ENCODE peak calls at places on chromosomes 5 and 9, in five cellular contexts. One of them, this sample, is unnamed. For H3K4me1, the result is how much of the 10 kb centered on the place peaks cover.

GRCh38 chr9:128077847-128078503 is 9.9 kb downstream of the SLC25A25 start:
- DNase-seq in hepatocyte: no peak
- DNase-seq in colonic mucosa: no peak
- DNase-seq in left lung: no peak
- DNase-seq in right atrium auricular region: no peak
- DNase-seq in this sample: no peak

GRCh38 chr5:1464096-1464446 is 18.8 kb upstream of the SLC6A3 start:
- DNase-seq in hepatocyte: no peak
- DNase-seq in colonic mucosa: no peak
- DNase-seq in left lung: peak
- DNase-seq in right atrium auricular region: no peak
- DNase-seq in this sample: no peak

GRCh38 chr5:154541553-154541952 is 63.5 kb upstream of the HAND1 start:
- DNase-seq in hepatocyte: peak
- DNase-seq in colonic mucosa: no peak
- DNase-seq in right atrium auricular region: peak
- DNase-seq in left lung: no peak
- DNase-seq in this sample: no peak

GRCh38 chr5:150672237-150672883 is 11.3 kb downstream of the MYOZ3 start:
- DNase-seq in left lung: peak
- DNase-seq in right atrium auricular region: peak
- DNase-seq in hepatocyte: peak
- DNase-seq in colonic mucosa: peak
- DNase-seq in this sample: no peak

GRCh38 chr5:122701640-122702523 is 73.0 kb upstream of the SNX2 start:
- DNase-seq in colonic mucosa: no peak
- DNase-seq in hepatocyte: no peak
- DNase-seq in right atrium auricular region: no peak
- DNase-seq in left lung: no peak
- DNase-seq in this sample: no peak

GRCh38 chr5:93591323-93591945 is 8.4 kb downstream of the NR2F1 start:
- DNase-seq in colonic mucosa: no peak
- DNase-seq in right atrium auricular region: no peak
- DNase-seq in hepatocyte: no peak
- DNase-seq in left lung: no peak
- DNase-seq in this sample: no peak

GRCh38 chr9:94973491-94973941 is 247.0 kb downstream of the AOPEP start:
- DNase-seq in right atrium auricular region: no peak
- DNase-seq in hepatocyte: no peak
- DNase-seq in left lung: no peak
- DNase-seq in colonic mucosa: no peak
- DNase-seq in this sample: no peak

GRCh38 chr9:76539180-76539579 is 80.2 kb downstream of the GCNT1 start:
- DNase-seq in colonic mucosa: no peak
- DNase-seq in left lung: no peak
- DNase-seq in hepatocyte: no peak
- DNase-seq in right atrium auricular region: no peak
- DNase-seq in this sample: no peak

GRCh38 chr5:64457846-64458245 is 48.0 kb upstream of the RGS7BP start:
- DNase-seq in right atrium auricular region: no peak
- DNase-seq in hepatocyte: no peak
- DNase-seq in left lung: no peak
- DNase-seq in colonic mucosa: no peak
- DNase-seq in this sample: no peak

GRCh38 chr5:52867809-52868208 is 80.1 kb downstream of the ITGA1 start:
- DNase-seq in right atrium auricular region: no peak
- DNase-seq in left lung: no peak
- DNase-seq in hepatocyte: no peak
- DNase-seq in colonic mucosa: no peak
- DNase-seq in this sample: no peak

GRCh38 chr5:178991190-178992145 is 3.7 kb downstream of the GRM6 start:
- DNase-seq in hepatocyte: no peak
- DNase-seq in right atrium auricular region: no peak
- DNase-seq in colonic mucosa: no peak
- DNase-seq in left lung: peak
- DNase-seq in this sample: no peak

GRCh38 chr5:99019812-99020697 is 91.2 kb upstream of the CHD1 start:
- DNase-seq in left lung: no peak
- DNase-seq in colonic mucosa: peak
- DNase-seq in right atrium auricular region: no peak
- DNase-seq in hepatocyte: peak
- DNase-seq in this sample: no peak

GRCh38 chr5:1511037-1511436 is 12.7 kb downstream of the LPCAT1 start:
- DNase-seq in hepatocyte: no peak
- DNase-seq in left lung: peak
- DNase-seq in right atrium auricular region: peak
- DNase-seq in colonic mucosa: peak
- DNase-seq in this sample: no peak

GRCh38 chr9:123696476-123696875 is 233.4 kb downstream of the DENND1A start:
- DNase-seq in right atrium auricular region: no peak
- DNase-seq in left lung: no peak
- DNase-seq in hepatocyte: no peak
- DNase-seq in colonic mucosa: no peak
- DNase-seq in this sample: no peak

GRCh38 chr5:10030219-10030831 is 219.4 kb downstream of the ATPSCKMT start:
- DNase-seq in colonic mucosa: no peak
- DNase-seq in hepatocyte: peak
- DNase-seq in right atrium auricular region: no peak
- DNase-seq in left lung: no peak
- DNase-seq in this sample: peak

GRCh38 chr5:103896593-103896992 is 334.0 kb upstream of the NUDT12 start:
- DNase-seq in right atrium auricular region: no peak
- DNase-seq in colonic mucosa: no peak
- DNase-seq in hepatocyte: no peak
- DNase-seq in left lung: no peak
- DNase-seq in this sample: no peak

GRCh38 chr5:148730272-148730954 is 76.1 kb upstream of the HTR4 start:
- DNase-seq in right atrium auricular region: no peak
- DNase-seq in left lung: no peak
- DNase-seq in colonic mucosa: no peak
- DNase-seq in hepatocyte: no peak
- DNase-seq in this sample: no peak

GRCh38 chr5:74313896-74314295 is 326.6 kb downstream of the ENC1 start:
- DNase-seq in right atrium auricular region: no peak
- DNase-seq in left lung: no peak
- DNase-seq in hepatocyte: no peak
- DNase-seq in colonic mucosa: no peak
- DNase-seq in this sample: no peak

GRCh38 chr5:1882337-1883119 is at the start of gene IRX4:
- DNase-seq in hepatocyte: no peak
- DNase-seq in right atrium auricular region: no peak
- DNase-seq in colonic mucosa: no peak
- DNase-seq in left lung: peak
- DNase-seq in this sample: no peak

GRCh38 chr5:1594336-1595106 is 70.8 kb upstream of the LPCAT1 start:
- DNase-seq in hepatocyte: peak
- DNase-seq in colonic mucosa: peak
- DNase-seq in left lung: peak
- DNase-seq in right atrium auricular region: no peak
- DNase-seq in this sample: peak

GRCh38 chr5:77033338-77033737 is 3.1 kb downstream of the AGGF1 start:
- DNase-seq in left lung: no peak
- DNase-seq in colonic mucosa: no peak
- DNase-seq in right atrium auricular region: no peak
- DNase-seq in hepatocyte: no peak
- DNase-seq in this sample: no peak

GRCh38 chr9:7284117-7284516 is 515.5 kb downstream of the DMAC1 start:
- DNase-seq in right atrium auricular region: no peak
- DNase-seq in colonic mucosa: no peak
- DNase-seq in left lung: no peak
- DNase-seq in hepatocyte: no peak
- DNase-seq in this sample: no peak

GRCh38 chr9:20649381-20649780 is 27.1 kb upstream of the MLLT3 start:
- DNase-seq in right atrium auricular region: no peak
- DNase-seq in left lung: no peak
- DNase-seq in colonic mucosa: no peak
- DNase-seq in hepatocyte: no peak
- DNase-seq in this sample: no peak

GRCh38 chr9:99054581-99054980 is 50.3 kb upstream of the TGFBR1 start:
- DNase-seq in right atrium auricular region: no peak
- DNase-seq in left lung: no peak
- DNase-seq in hepatocyte: no peak
- DNase-seq in colonic mucosa: no peak
- DNase-seq in this sample: no peak

DNA sequence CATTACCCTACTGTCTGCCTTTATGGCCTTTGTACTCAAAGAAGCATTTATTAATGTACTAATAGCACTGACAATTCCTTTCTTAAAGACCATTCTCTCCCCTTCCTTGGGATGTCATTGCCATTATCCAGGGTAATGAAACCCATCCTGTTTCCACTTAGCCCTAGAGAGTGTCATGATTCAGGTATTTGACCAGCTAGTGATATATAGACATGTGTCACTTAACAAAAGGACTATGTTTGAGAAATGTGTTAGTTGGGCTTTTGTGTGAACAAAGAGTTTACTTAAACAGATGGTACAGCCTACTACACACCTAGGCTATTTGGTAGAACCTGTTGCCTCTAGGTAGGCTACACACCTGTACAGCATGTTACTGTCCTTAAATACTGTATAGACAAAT is 2.0 kb downstream of the ATP6V0E1 start:
- DNase-seq in hepatocyte: no peak
- DNase-seq in colonic mucosa: no peak
- DNase-seq in left lung: no peak
- DNase-seq in right atrium auricular region: no peak
- DNase-seq in this sample: no peak
- H3K4me3 ChIP-seq in hepatocyte: peak
- H3K4me3 ChIP-seq in colonic mucosa: no peak
- H3K4me3 ChIP-seq in left lung: peak
- H3K4me3 ChIP-seq in right atrium auricular region: no peak
- H3K4me3 ChIP-seq in this sample: no peak

GRCh38 chr5:12648558-12648957 is 744.3 kb upstream of the CTNND2 start:
- DNase-seq in colonic mucosa: no peak
- DNase-seq in right atrium auricular region: no peak
- DNase-seq in left lung: no peak
- DNase-seq in hepatocyte: no peak
- DNase-seq in this sample: no peak
- H3K4me1 ChIP-seq in colonic mucosa: under half
- H3K4me1 ChIP-seq in right atrium auricular region: under half
- H3K4me1 ChIP-seq in left lung: under half
- H3K4me1 ChIP-seq in hepatocyte: under half
- H3K4me1 ChIP-seq in this sample: under half

GRCh38 chr5:142141463-142141862 is 32.9 kb downstream of the NDFIP1 start:
- DNase-seq in right atrium auricular region: no peak
- DNase-seq in hepatocyte: no peak
- DNase-seq in left lung: no peak
- DNase-seq in colonic mucosa: no peak
- DNase-seq in this sample: no peak
- TF ChIP-seq CTCF in right atrium auricular region: no peak
- TF ChIP-seq CTCF in hepatocyte: peak
- TF ChIP-seq CTCF in left lung: no peak
- TF ChIP-seq CTCF in colonic mucosa: no peak
- TF ChIP-seq CTCF in this sample: no peak

GRCh38 chr9:6076856-6077255 is 61.4 kb upstream of the RANBP6 start:
- DNase-seq in right atrium auricular region: no peak
- DNase-seq in colonic mucosa: no peak
- DNase-seq in hepatocyte: no peak
- DNase-seq in left lung: no peak
- DNase-seq in this sample: no peak

GRCh38 chr9:6080154-6080716 is 64.8 kb upstream of the RANBP6 start:
- DNase-seq in colonic mucosa: peak
- DNase-seq in hepatocyte: peak
- DNase-seq in left lung: peak
- DNase-seq in right atrium auricular region: peak
- DNase-seq in this sample: peak

GRCh38 chr9:6078382-6079105 is 63.1 kb upstream of the RANBP6 start:
- DNase-seq in right atrium auricular region: no peak
- DNase-seq in left lung: no peak
- DNase-seq in colonic mucosa: no peak
- DNase-seq in hepatocyte: no peak
- DNase-seq in this sample: no peak

GRCh38 chr9:6073731-6074130 is 58.3 kb upstream of the RANBP6 start:
- DNase-seq in right atrium auricular region: no peak
- DNase-seq in hepatocyte: no peak
- DNase-seq in colonic mucosa: no peak
- DNase-seq in left lung: no peak
- DNase-seq in this sample: no peak

GRCh38 chr9:6079386-6079785 is 64.0 kb upstream of the RANBP6 start:
- DNase-seq in colonic mucosa: no peak
- DNase-seq in left lung: no peak
- DNase-seq in right atrium auricular region: no peak
- DNase-seq in hepatocyte: no peak
- DNase-seq in this sample: no peak
- H3K4me3 ChIP-seq in colonic mucosa: no peak
- H3K4me3 ChIP-seq in left lung: no peak
- H3K4me3 ChIP-seq in right atrium auricular region: no peak
- H3K4me3 ChIP-seq in hepatocyte: peak
- H3K4me3 ChIP-seq in this sample: peak

DNA sequence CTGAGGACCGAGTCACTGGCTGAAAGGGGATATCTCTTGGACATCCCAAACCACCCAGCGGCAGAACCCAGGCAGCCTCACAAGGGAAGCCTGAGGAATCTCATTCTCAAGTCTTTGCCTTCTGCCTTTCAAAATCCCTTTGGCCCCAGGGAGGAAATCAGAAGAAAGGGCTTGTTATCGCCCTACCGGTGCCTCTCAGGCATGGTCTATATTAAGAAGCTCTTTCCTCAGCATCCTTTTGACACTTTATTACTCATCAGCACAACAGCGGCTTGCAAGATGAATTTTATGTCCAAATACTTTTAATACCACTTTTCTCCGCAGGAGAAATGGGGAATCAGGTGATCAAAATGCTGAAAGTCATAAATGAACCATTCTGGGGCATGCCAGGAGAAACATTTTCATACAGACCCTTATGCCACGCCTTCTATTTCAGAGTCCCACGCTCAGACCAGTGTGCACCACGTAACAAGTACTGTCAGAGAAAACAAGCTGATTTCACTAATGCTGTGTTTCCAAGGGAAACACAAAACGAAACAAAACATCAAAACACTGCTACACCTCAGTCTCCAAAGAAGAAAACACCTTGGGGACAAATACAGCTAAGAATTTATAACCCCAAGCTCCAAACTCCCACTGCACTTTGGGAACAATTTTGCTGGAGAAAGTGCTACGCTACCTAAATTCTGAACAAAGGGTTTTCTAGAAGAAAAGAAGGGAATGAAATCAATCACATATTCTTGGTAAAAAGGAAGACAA is 30.0 kb downstream of the RAPGEF1 start:
- DNase-seq in colonic mucosa: no peak
- DNase-seq in left lung: no peak
- DNase-seq in hepatocyte: no peak
- DNase-seq in right atrium auricular region: no peak
- DNase-seq in this sample: no peak
- H3K4me1 ChIP-seq in colonic mucosa: under half
- H3K4me1 ChIP-seq in left lung: under half
- H3K4me1 ChIP-seq in hepatocyte: under half
- H3K4me1 ChIP-seq in right atrium auricular region: under half
- H3K4me1 ChIP-seq in this sample: under half

GRCh38 chr5:41707853-41708603 is 162.2 kb downstream of the OXCT1 start:
- DNase-seq in left lung: no peak
- DNase-seq in right atrium auricular region: no peak
- DNase-seq in colonic mucosa: no peak
- DNase-seq in hepatocyte: no peak
- DNase-seq in this sample: peak
- TF ChIP-seq CTCF in left lung: no peak
- TF ChIP-seq CTCF in right atrium auricular region: no peak
- TF ChIP-seq CTCF in colonic mucosa: peak
- TF ChIP-seq CTCF in hepatocyte: peak
- TF ChIP-seq CTCF in this sample: peak

GRCh38 chr9:136671646-136672430 is 9.1 kb downstream of the EGFL7 start:
- DNase-seq in colonic mucosa: no peak
- DNase-seq in right atrium auricular region: no peak
- DNase-seq in hepatocyte: peak
- DNase-seq in left lung: no peak
- DNase-seq in this sample: no peak
- H3K4me3 ChIP-seq in colonic mucosa: no peak
- H3K4me3 ChIP-seq in right atrium auricular region: no peak
- H3K4me3 ChIP-seq in hepatocyte: no peak
- H3K4me3 ChIP-seq in left lung: no peak
- H3K4me3 ChIP-seq in this sample: no peak

This sample was measured in Caco-2.